ENCODE peak calls at places on chromosome 4, in five cellular contexts. One of them, this sample, is unnamed.

GRCh38 chr4:103936653-103937145 is 216.9 kb upstream of the TACR3 start:
- DNase-seq in H9: no peak
- DNase-seq in mesendoderm: no peak
- DNase-seq in IMR-90: no peak
- DNase-seq in mesenchymal stem cell: no peak
- DNase-seq in this sample: no peak

GRCh38 chr4:138311771-138312535 is 69.8 kb upstream of the SLC7A11 start:
- DNase-seq in H9: no peak
- DNase-seq in mesendoderm: peak
- DNase-seq in IMR-90: peak
- DNase-seq in mesenchymal stem cell: no peak
- DNase-seq in this sample: no peak

GRCh38 chr4:172143605-172144314 is 330.6 kb downstream of the GALNTL6 start:
- DNase-seq in H9: no peak
- DNase-seq in mesendoderm: peak
- DNase-seq in IMR-90: no peak
- DNase-seq in mesenchymal stem cell: peak
- DNase-seq in this sample: no peak

GRCh38 chr4:182863501-182863900 is 53.7 kb downstream of the DCTD start:
- DNase-seq in H9: peak
- DNase-seq in mesendoderm: no peak
- DNase-seq in IMR-90: no peak
- DNase-seq in mesenchymal stem cell: no peak
- DNase-seq in this sample: no peak

GRCh38 chr4:148072789-148073188 is 340.9 kb downstream of the ARHGAP10 start:
- DNase-seq in H9: no peak
- DNase-seq in mesendoderm: no peak
- DNase-seq in IMR-90: no peak
- DNase-seq in mesenchymal stem cell: no peak
- DNase-seq in this sample: no peak

GRCh38 chr4:161585011-161585410 is 578.8 kb downstream of the FSTL5 start:
- DNase-seq in H9: no peak
- DNase-seq in mesendoderm: no peak
- DNase-seq in IMR-90: no peak
- DNase-seq in mesenchymal stem cell: no peak
- DNase-seq in this sample: no peak

GRCh38 chr4:92099851-92100250 is 203.9 kb upstream of the GRID2 start:
- DNase-seq in H9: no peak
- DNase-seq in mesendoderm: peak
- DNase-seq in IMR-90: no peak
- DNase-seq in mesenchymal stem cell: no peak
- DNase-seq in this sample: no peak

GRCh38 chr4:9924750-9925149 is 96.5 kb downstream of the SLC2A9 start:
- DNase-seq in H9: no peak
- DNase-seq in mesendoderm: no peak
- DNase-seq in IMR-90: peak
- DNase-seq in mesenchymal stem cell: no peak
- DNase-seq in this sample: no peak

GRCh38 chr4:2036866-2037265 is 22.3 kb upstream of the NAT8L start:
- DNase-seq in H9: no peak
- DNase-seq in mesendoderm: no peak
- DNase-seq in IMR-90: no peak
- DNase-seq in mesenchymal stem cell: no peak
- DNase-seq in this sample: no peak

GRCh38 chr4:95908806-95909205 is 68.9 kb downstream of the PDHA2 start:
- DNase-seq in H9: no peak
- DNase-seq in mesendoderm: no peak
- DNase-seq in IMR-90: no peak
- DNase-seq in mesenchymal stem cell: no peak
- DNase-seq in this sample: no peak

GRCh38 chr4:95637047-95637600 is 88.4 kb upstream of the UNC5C start:
- DNase-seq in H9: peak
- DNase-seq in mesendoderm: peak
- DNase-seq in IMR-90: no peak
- DNase-seq in mesenchymal stem cell: peak
- DNase-seq in this sample: peak

GRCh38 chr4:89755210-89755609 is 81.8 kb downstream of the SNCA start:
- DNase-seq in H9: no peak
- DNase-seq in mesendoderm: peak
- DNase-seq in IMR-90: no peak
- DNase-seq in mesenchymal stem cell: peak
- DNase-seq in this sample: no peak

GRCh38 chr4:39353478-39354177 is 12.5 kb downstream of the RFC1 start:
- DNase-seq in H9: no peak
- DNase-seq in mesendoderm: no peak
- DNase-seq in IMR-90: peak
- DNase-seq in mesenchymal stem cell: peak
- DNase-seq in this sample: no peak

GRCh38 chr4:84804126-84804525 is 162.4 kb downstream of the WDFY3 start:
- DNase-seq in H9: no peak
- DNase-seq in mesendoderm: no peak
- DNase-seq in IMR-90: peak
- DNase-seq in mesenchymal stem cell: peak
- DNase-seq in this sample: no peak

GRCh38 chr4:2068566-2068965 is 9.4 kb downstream of the NAT8L start:
- DNase-seq in H9: no peak
- DNase-seq in mesendoderm: no peak
- DNase-seq in IMR-90: no peak
- DNase-seq in mesenchymal stem cell: no peak
- DNase-seq in this sample: no peak

GRCh38 chr4:186096681-186097080 is 7.8 kb upstream of the FAM149A start:
- DNase-seq in H9: no peak
- DNase-seq in mesendoderm: no peak
- DNase-seq in IMR-90: no peak
- DNase-seq in mesenchymal stem cell: no peak
- DNase-seq in this sample: no peak
- H3K23ac ChIP-seq in H9: no peak
- H3K23ac ChIP-seq in mesendoderm: no peak
- H3K23ac ChIP-seq in IMR-90: no peak
- H3K23ac ChIP-seq in mesenchymal stem cell: no peak
- H3K23ac ChIP-seq in this sample: no peak

GRCh38 chr4:40991908-40992307 is 222.4 kb downstream of the APBB2 start:
- DNase-seq in H9: no peak
- DNase-seq in mesendoderm: no peak
- DNase-seq in IMR-90: no peak
- DNase-seq in mesenchymal stem cell: no peak
- DNase-seq in this sample: no peak

GRCh38 chr4:40990202-40990898 is 224.0 kb downstream of the APBB2 start:
- DNase-seq in H9: no peak
- DNase-seq in mesendoderm: no peak
- DNase-seq in IMR-90: peak
- DNase-seq in mesenchymal stem cell: peak
- DNase-seq in this sample: no peak

GRCh38 chr4:40990899-40991265 is 223.5 kb downstream of the APBB2 start:
- DNase-seq in H9: no peak
- DNase-seq in mesendoderm: no peak
- DNase-seq in IMR-90: peak
- DNase-seq in mesenchymal stem cell: no peak
- DNase-seq in this sample: no peak

GRCh38 chr4:40995850-40996249 is 218.5 kb downstream of the APBB2 start:
- DNase-seq in H9: no peak
- DNase-seq in mesendoderm: no peak
- DNase-seq in IMR-90: peak
- DNase-seq in mesenchymal stem cell: peak
- DNase-seq in this sample: no peak

GRCh38 chr4:40992472-40993298 is 221.7 kb downstream of the APBB2 start:
- DNase-seq in H9: no peak
- DNase-seq in mesendoderm: no peak
- DNase-seq in IMR-90: peak
- DNase-seq in mesenchymal stem cell: peak
- DNase-seq in this sample: no peak
- H2BK120ac ChIP-seq in H9: no peak
- H2BK120ac ChIP-seq in mesendoderm: no peak
- H2BK120ac ChIP-seq in IMR-90: peak
- H2BK120ac ChIP-seq in mesenchymal stem cell: no peak
- H2BK120ac ChIP-seq in this sample: no peak

GRCh38 chr4:76585897-76586360 is 150.9 kb downstream of the SHROOM3 start:
- DNase-seq in H9: peak
- DNase-seq in mesendoderm: peak
- DNase-seq in IMR-90: no peak
- DNase-seq in mesenchymal stem cell: peak
- DNase-seq in this sample: peak
- H4K8ac ChIP-seq in H9: no peak
- H4K8ac ChIP-seq in mesendoderm: no peak
- H4K8ac ChIP-seq in IMR-90: peak
- H4K8ac ChIP-seq in mesenchymal stem cell: peak
- H4K8ac ChIP-seq in this sample: no peak

GRCh38 chr4:83722730-83723269 is 186.9 kb downstream of the GPAT3 start:
- DNase-seq in H9: no peak
- DNase-seq in mesendoderm: no peak
- DNase-seq in IMR-90: no peak
- DNase-seq in mesenchymal stem cell: no peak
- DNase-seq in this sample: no peak

DNA sequence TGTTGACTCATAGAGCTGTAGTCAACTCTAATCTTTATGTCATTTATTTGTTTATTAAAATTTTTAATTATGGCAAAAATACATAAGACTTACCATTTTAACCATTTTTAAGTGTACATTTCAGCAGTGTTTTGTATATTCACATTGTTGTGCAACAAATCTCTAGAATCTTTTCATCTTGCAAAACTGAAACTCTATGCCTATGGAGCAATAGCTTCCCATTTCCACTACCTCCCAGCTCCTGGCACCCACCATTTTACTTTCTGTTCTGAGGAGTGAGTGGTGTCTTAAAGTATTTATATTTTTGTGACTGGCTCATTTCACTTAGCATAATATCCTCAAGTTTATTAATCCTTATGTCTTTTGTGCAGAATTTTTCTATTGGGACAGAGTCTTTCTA is 181.0 kb downstream of the GPAT3 start:
- DNase-seq in H9: no peak
- DNase-seq in mesendoderm: no peak
- DNase-seq in IMR-90: no peak
- DNase-seq in mesenchymal stem cell: peak
- DNase-seq in this sample: no peak
- H3K23ac ChIP-seq in H9: no peak
- H3K23ac ChIP-seq in mesendoderm: no peak
- H3K23ac ChIP-seq in IMR-90: no peak
- H3K23ac ChIP-seq in mesenchymal stem cell: no peak
- H3K23ac ChIP-seq in this sample: no peak

DNA sequence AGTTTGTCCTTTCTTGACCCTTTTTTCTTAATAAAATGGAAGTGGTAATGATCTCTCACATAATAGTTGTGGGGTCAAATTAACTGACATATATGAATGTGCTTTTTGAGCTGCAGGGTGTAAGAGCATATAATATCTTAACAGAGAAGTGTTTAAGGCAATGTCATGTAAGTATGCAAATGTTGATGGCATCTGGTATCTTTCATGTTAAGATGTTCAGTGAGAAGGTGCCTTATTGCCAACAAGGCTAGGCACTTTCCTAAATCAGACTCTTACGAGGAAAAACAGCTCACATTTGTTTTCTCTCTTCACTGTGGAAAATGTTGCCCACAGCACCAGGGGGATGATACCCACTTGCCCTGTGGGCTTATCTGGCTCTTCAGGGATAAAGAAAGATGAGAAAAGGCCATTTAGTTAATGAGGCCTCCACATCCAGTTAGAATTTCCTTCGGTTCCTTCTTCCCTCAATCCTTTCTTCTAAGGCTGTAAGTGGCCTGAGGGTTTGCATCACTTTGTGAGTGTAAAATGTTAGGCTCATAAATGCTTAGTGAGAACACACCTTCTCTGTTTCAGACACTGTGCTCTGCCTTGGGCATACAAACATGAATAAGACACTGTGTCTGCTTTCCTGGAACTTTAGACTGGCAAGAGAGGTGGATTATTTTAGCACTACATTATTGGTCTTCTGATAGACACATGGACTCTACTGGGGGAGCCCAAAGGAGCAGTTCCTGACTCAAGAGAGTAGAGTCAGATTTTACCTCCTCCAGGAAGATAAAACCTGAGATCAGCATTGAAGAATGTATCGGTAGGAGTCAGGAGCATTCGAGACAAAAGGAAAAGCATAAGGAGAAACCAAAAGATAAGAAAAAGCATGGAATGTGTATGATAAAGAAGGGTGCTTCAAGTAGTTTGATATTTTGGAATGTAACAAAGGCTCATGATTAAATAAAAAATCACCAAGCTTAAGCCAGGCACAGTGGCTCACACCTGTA is 135.5 kb downstream of the SOWAHB start:
- DNase-seq in H9: no peak
- DNase-seq in mesendoderm: peak
- DNase-seq in IMR-90: no peak
- DNase-seq in mesenchymal stem cell: no peak
- DNase-seq in this sample: no peak
- H2BK120ac ChIP-seq in H9: no peak
- H2BK120ac ChIP-seq in mesendoderm: no peak
- H2BK120ac ChIP-seq in IMR-90: peak
- H2BK120ac ChIP-seq in mesenchymal stem cell: no peak
- H2BK120ac ChIP-seq in this sample: no peak

GRCh38 chr4:4865705-4866123 is 6.2 kb downstream of the MSX1 start:
- DNase-seq in H9: no peak
- DNase-seq in mesendoderm: no peak
- DNase-seq in IMR-90: no peak
- DNase-seq in mesenchymal stem cell: no peak
- DNase-seq in this sample: no peak

GRCh38 chr4:4867745-4868505 is 8.5 kb downstream of the MSX1 start:
- DNase-seq in H9: no peak
- DNase-seq in mesendoderm: no peak
- DNase-seq in IMR-90: no peak
- DNase-seq in mesenchymal stem cell: no peak
- DNase-seq in this sample: no peak

GRCh38 chr4:4868506-4869379 is 9.3 kb downstream of the MSX1 start:
- DNase-seq in H9: no peak
- DNase-seq in mesendoderm: peak
- DNase-seq in IMR-90: no peak
- DNase-seq in mesenchymal stem cell: no peak
- DNase-seq in this sample: no peak

GRCh38 chr4:4866124-4866832 is 6.8 kb downstream of the MSX1 start:
- DNase-seq in H9: no peak
- DNase-seq in mesendoderm: peak
- DNase-seq in IMR-90: no peak
- DNase-seq in mesenchymal stem cell: peak
- DNase-seq in this sample: no peak

DNA sequence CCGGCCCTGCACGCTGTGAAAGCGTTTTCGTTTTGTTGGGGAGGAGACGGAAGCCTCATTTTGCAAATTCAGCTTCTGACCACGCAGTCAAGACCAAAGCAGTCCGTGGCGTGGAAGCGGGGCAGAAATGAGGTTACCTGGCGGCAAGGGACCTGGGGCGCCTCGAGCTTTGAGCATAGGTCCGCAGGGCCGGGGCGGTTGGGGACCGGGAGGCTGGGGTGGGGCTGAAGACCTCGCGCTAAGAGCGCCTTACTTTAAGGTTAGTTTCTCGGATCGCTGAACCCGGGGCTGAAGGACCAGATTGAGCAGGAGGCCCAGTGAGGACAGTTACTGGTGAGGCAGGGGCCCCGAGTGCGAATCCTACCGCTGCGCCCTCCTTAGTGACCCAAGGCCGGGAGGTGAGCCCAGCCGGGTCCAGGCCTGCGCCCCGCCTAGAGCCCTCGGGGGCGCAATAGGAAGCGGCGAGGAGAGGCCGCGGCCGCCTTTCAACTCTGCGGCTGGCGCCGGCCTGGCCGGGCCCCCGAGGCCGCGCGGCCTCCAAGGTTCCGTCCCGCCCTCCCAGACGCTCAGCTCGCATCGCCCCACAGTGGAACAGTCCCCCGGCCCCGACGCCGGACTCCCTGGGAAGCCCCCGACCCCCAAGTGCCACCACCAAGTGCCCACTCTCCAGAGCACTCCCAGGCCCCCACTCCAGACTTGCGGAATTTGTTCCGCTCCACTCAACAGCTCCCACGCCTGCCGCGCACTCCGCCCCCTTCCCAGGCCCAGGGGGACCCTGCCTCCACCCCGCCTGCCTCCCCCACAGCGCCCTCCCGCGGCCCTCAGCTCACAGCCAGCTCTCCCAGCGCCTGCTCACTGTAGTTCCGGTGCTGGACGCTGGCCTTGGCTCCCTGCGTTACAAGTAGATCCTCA is 7.6 kb downstream of the MSX1 start:
- DNase-seq in H9: peak
- DNase-seq in mesendoderm: peak
- DNase-seq in IMR-90: no peak
- DNase-seq in mesenchymal stem cell: peak
- DNase-seq in this sample: no peak
- H4K8ac ChIP-seq in H9: no peak
- H4K8ac ChIP-seq in mesendoderm: no peak
- H4K8ac ChIP-seq in IMR-90: no peak
- H4K8ac ChIP-seq in mesenchymal stem cell: no peak
- H4K8ac ChIP-seq in this sample: no peak